ENCODE peak calls at places on chromosome 9, in eight cellular contexts. D is B cell, M is lower lobe of right lung, V is suprapubic skin, C is A549, I is MCF 10A, R is neural progenitor cell, K is lung. J is an unnamed sample.

GRCh38 chr9:70902705-70903131 is 218.7 kb downstream of the TRPM3 start:
- DNase-seq in D (no peak), M (no peak), V (no peak), C (peak), I (peak), R (no peak), K (no peak), J (no peak)

GRCh38 chr9:3906437-3907213 is 380.8 kb upstream of the RFX3 start:
- DNase-seq in D (no peak), M (no peak), V (no peak), C (peak), I (peak), R (no peak), K (peak), J (no peak)

GRCh38 chr9:89666364-89666763 is 61.6 kb downstream of the GADD45G start:
- DNase-seq in D (no peak), M (no peak), V (no peak), C (no peak), I (no peak), R (no peak), K (no peak), J (no peak)

GRCh38 chr9:127572961-127573727 is 38.9 kb upstream of the STXBP1 start:
- DNase-seq in D (no peak), M (no peak), V (no peak), C (no peak), I (peak), R (no peak), K (no peak), J (no peak)

GRCh38 chr9:133647765-133648469 is 11.8 kb downstream of the DBH start:
- DNase-seq in D (no peak), M (peak), V (no peak), C (no peak), I (no peak), R (no peak), K (no peak), J (peak)

GRCh38 chr9:2015581-2016410 is 649 bp downstream of the SMARCA2 start:
- DNase-seq in D (peak), M (peak), V (peak), C (peak), I (peak), R (peak), K (peak), J (peak)

GRCh38 chr9:76194896-76195295 is 199.3 kb downstream of the RFK start:
- DNase-seq in D (no peak), M (no peak), V (no peak), C (no peak), I (no peak), R (no peak), K (no peak), J (no peak)

GRCh38 chr9:122318284-122318683 is 52.5 kb upstream of the PTGS1 start:
- DNase-seq in D (no peak), M (no peak), V (no peak), C (no peak), I (no peak), R (no peak), K (no peak), J (no peak)

GRCh38 chr9:22169732-22170131 is 160.6 kb upstream of the CDKN2B start:
- DNase-seq in D (no peak), M (no peak), V (no peak), C (no peak), I (no peak), R (no peak), K (no peak), J (no peak)

GRCh38 chr9:10562581-10563343 is 50.0 kb downstream of the PTPRD start:
- DNase-seq in D (no peak), M (no peak), V (no peak), C (no peak), I (peak), R (no peak), K (no peak), J (no peak)

GRCh38 chr9:117247271-117247670 is 167.6 kb downstream of the ASTN2 start:
- DNase-seq in D (no peak), M (no peak), V (no peak), C (peak), I (peak), R (peak), K (no peak), J (no peak)

GRCh38 chr9:77440057-77440456 is 208.1 kb downstream of the GNA14 start:
- DNase-seq in D (no peak), M (no peak), V (no peak), C (no peak), I (no peak), R (peak), K (no peak), J (no peak)

GRCh38 chr9:128887914-128888350 is 6.0 kb downstream of the LRRC8A start:
- DNase-seq in D (no peak), M (no peak), V (peak), C (no peak), I (no peak), R (peak), K (no peak), J (no peak)

GRCh38 chr9:26937816-26938371 is 9.1 kb downstream of the PLAA start:
- DNase-seq in D (no peak), M (no peak), V (no peak), C (no peak), I (no peak), R (no peak), K (no peak), J (no peak)

GRCh38 chr9:8078641-8079140 is 279.1 kb upstream of the DMAC1 start:
- DNase-seq in D (no peak), M (no peak), V (no peak), C (no peak), I (no peak), R (no peak), K (no peak), J (no peak)

GRCh38 chr9:35645736-35646582 is 4.8 kb downstream of the SIT1 start:
- DNase-seq in D (no peak), M (peak), V (peak), C (no peak), I (peak), R (peak), K (no peak), J (no peak)

GRCh38 chr9:136552117-136552685 is 6.4 kb upstream of the NOTCH1 start:
- DNase-seq in D (peak), M (no peak), V (no peak), C (no peak), I (peak), R (no peak), K (no peak), J (no peak)

GRCh38 chr9:71628247-71628646 is 140.1 kb downstream of the CEMIP2 start:
- DNase-seq in D (no peak), M (no peak), V (no peak), C (no peak), I (peak), R (no peak), K (no peak), J (no peak)

GRCh38 chr9:114243240-114243639 is 79.7 kb upstream of the ORM1 start:
- DNase-seq in D (no peak), M (no peak), V (no peak), C (no peak), I (no peak), R (no peak), K (no peak), J (no peak)

GRCh38 chr9:90065001-90065400 is 460.2 kb downstream of the GADD45G start:
- DNase-seq in D (no peak), M (no peak), V (no peak), C (no peak), I (no peak), R (no peak), K (no peak), J (no peak)

GRCh38 chr9:34252016-34252415 is 73.2 kb downstream of the UBAP1 start:
- DNase-seq in D (no peak), M (no peak), V (no peak), C (no peak), I (no peak), R (no peak), K (no peak), J (no peak)

GRCh38 chr9:10130061-10130675 is 482.6 kb downstream of the PTPRD start:
- DNase-seq in D (no peak), M (no peak), V (no peak), C (no peak), I (no peak), R (no peak), K (no peak), J (no peak)

GRCh38 chr9:95129651-95130291 is 187.7 kb downstream of the FANCC start:
- DNase-seq in D (no peak), M (no peak), V (no peak), C (no peak), I (no peak), R (no peak), K (no peak), J (no peak)

GRCh38 chr9:114611516-114612271 is 603 bp downstream of the TMEM268 start:
- DNase-seq in D (no peak), M (peak), V (peak), C (peak), I (peak), R (no peak), K (peak), J (no peak)

GRCh38 chr9:138051586-138052321 is 174.2 kb downstream of the CACNA1B start:
- DNase-seq in D (no peak), M (no peak), V (no peak), C (no peak), I (no peak), R (peak), K (no peak), J (peak)

GRCh38 chr9:68574150-68574549 is 33.5 kb upstream of the TMEM252 start:
- DNase-seq in D (no peak), M (no peak), V (no peak), C (no peak), I (no peak), R (no peak), K (no peak), J (no peak)
- TF ChIP-seq CTCF in D (no peak), M (peak), V (no peak), C (peak), I (peak), R (peak), K (no peak), J (peak)

DNA sequence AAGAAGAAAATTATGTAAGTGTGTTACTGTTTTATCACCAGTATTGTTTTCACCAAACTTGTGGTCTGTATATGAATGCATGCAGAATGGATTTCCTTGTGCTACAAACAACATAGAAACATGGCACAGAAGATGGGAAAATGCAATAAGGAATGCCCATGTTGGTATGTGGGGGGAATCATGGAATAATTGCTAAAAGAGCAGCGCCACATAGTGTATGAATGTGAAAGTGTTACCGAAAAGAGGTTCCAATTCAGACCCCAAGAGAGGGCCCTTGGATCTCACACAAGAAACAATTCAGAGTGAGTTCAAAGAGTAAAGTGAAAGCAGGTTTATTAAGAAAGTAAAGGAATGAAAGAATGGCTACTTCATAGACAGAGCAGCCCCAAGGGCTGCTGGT is 26.4 kb upstream of the TYRP1 start:
- DNase-seq in D (no peak), M (no peak), V (no peak), C (no peak), I (peak), R (peak), K (no peak), J (no peak)
- TF ChIP-seq CTCF in D (no peak), M (no peak), V (no peak), C (peak), I (peak), R (peak), K (no peak), J (peak)

GRCh38 chr9:106156462-106156861 is 462.1 kb downstream of the TMEM38B start:
- DNase-seq in D (no peak), M (no peak), V (no peak), C (no peak), I (no peak), R (no peak), K (no peak), J (no peak)
- TF ChIP-seq CTCF in D (no peak), M (no peak), V (no peak), C (no peak), I (no peak), R (no peak), K (no peak), J (no peak)

GRCh38 chr9:33167949-33168535 is 906 bp upstream of the B4GALT1 start:
- DNase-seq in D (no peak), M (peak), V (no peak), C (no peak), I (no peak), R (no peak), K (no peak), J (no peak)

GRCh38 chr9:33172256-33172678 is 5.1 kb upstream of the B4GALT1 start:
- DNase-seq in D (no peak), M (no peak), V (no peak), C (no peak), I (no peak), R (no peak), K (no peak), J (no peak)

GRCh38 chr9:33172735-33173238 is 5.7 kb upstream of the B4GALT1 start:
- DNase-seq in D (no peak), M (no peak), V (no peak), C (no peak), I (no peak), R (no peak), K (no peak), J (no peak)

GRCh38 chr9:33168941-33169544 is 1.9 kb upstream of the B4GALT1 start:
- DNase-seq in D (no peak), M (no peak), V (no peak), C (no peak), I (no peak), R (no peak), K (no peak), J (no peak)

DNA sequence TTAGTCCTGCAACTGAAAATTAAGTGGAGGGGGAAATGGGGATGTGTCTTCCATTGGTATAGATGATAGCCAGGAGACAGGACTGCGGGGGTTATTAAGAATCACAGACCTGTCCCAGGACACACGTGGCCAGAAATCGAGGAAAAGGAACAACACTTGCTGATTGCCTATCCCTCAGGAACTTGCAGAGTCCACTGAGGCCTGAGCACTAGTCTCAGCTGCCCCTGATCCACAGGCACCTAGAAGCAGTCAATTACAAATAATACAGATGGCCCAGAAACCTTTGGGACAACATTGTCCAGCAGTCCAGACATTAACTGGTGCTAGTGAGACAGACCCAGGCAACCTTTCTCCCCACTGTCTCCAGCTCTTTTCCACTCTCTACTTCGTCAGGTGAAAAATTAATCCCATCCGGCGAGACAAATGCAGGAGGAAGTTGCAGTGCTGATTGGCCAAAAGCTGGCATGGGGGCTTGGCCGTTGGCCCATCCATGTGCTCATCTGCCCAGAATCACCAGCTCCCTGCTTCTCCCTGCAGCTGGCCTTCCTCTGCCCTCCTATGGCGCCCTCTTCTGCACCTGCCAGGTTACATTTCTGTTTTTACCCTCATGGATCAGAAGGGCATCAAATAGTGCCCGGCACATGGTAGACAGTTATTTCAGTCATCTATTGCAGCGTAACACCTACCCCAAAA is 3.5 kb upstream of the B4GALT1 start:
- DNase-seq in D (no peak), M (peak), V (no peak), C (no peak), I (peak), R (peak), K (peak), J (no peak)
- TF ChIP-seq CTCF in D (no peak), M (peak), V (peak), C (peak), I (peak), R (peak), K (peak), J (peak)

DNA sequence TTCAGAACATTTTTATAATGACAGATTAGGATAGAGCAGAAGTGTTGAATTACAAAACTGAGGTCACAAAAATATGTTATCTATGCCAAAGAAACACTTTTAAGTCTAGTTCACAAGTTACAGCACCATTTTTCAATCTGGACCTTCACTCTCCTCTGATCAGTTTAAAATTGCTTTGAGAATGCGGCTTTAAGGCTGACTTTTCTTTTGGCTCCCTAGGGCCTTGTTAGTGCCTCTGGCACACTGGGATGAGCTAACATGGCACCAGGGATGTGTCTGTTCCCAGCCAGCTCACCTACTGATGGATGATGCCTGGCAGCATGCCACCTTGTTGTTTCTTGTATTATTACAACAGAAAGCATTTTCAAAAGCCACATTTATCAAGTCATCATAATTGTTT is 46.4 kb downstream of the ADAMTSL1 start:
- DNase-seq in D (no peak), M (no peak), V (peak), C (no peak), I (peak), R (no peak), K (no peak), J (no peak)
- TF ChIP-seq CTCF in D (no peak), M (no peak), V (no peak), C (no peak), I (no peak), R (no peak), K (no peak), J (no peak)

GRCh38 chr9:91978739-91979414 is 28.8 kb upstream of the ROR2 start:
- DNase-seq in D (no peak), M (no peak), V (no peak), C (peak), I (peak), R (peak), K (no peak), J (no peak)
- TF ChIP-seq CTCF in D (no peak), M (peak), V (peak), C (peak), I (no peak), R (peak), K (no peak), J (peak)

DNA sequence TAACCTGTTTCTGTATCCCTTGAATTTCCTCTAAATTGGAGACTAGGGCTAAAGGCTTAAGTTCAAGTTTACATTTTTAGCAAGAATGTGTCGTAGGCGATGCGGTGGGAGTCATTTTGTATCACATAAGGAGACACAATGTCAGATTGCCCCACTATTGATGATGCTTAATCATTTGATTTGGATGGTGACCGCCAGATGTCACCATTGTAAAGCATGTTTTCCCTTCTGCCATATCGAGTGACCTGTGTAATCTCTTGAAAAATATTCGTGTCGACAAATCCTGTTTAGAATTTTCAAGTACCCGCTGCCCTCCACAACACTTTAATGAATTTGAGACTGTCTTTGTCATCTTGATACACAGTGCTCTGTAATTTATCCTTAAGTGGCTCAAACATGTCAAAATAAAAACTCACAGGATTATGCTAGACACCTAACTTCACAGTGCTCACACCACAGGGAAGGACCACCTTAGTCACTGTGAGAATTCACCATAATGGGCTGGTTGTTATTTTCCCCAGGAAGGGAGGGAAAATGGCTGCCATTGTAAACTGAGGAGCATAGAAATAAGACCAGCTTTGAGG is 34.5 kb upstream of the SLC46A2 start:
- DNase-seq in D (no peak), M (no peak), V (no peak), C (peak), I (peak), R (peak), K (no peak), J (no peak)
- TF ChIP-seq CTCF in D (peak), M (peak), V (no peak), C (peak), I (peak), R (peak), K (no peak), J (peak)

J was measured in chondrocyte.